ENCODE peak calls at places on chromosomes 13 and 19, in nine cellular contexts. D is heart right ventricle, E is RWPE1, Z is fibroblast of mammary gland, N is endothelial cell, F is stomach, P is left lung, S is GM23338, T is astrocyte of the spinal cord. R is an unnamed sample.

GRCh38 chr13:113936566-113936965 is 37.3 kb downstream of the C13orf46 start:
- DNase-seq in D (no peak), E (no peak), Z (no peak), N (no peak), F (no peak), P (peak; percentile 24), S (no peak), T (no peak), R (no peak)

GRCh38 chr13:28522871-28523270 is 27.9 kb upstream of the FLT1 start:
- DNase-seq in D (no peak), E (no peak), Z (no peak), N (no peak), F (no peak), P (no peak), S (no peak), T (no peak), R (no peak)

GRCh38 chr13:110233181-110233641 is 73.7 kb downstream of the COL4A1 start:
- DNase-seq in D (peak; percentile 78), E (peak; percentile 30), Z (peak; percentile 98), N (no peak), F (no peak), P (no peak), S (no peak), T (peak; percentile 66), R (peak; percentile 56)

GRCh38 chr13:110218601-110219201 is 88.3 kb downstream of the COL4A1 start:
- DNase-seq in D (no peak), E (no peak), Z (no peak), N (no peak), F (no peak), P (no peak), S (no peak), T (peak; percentile 72), R (no peak)

GRCh38 chr19:15769586-15769985 is 17.9 kb upstream of the OR10H5 start:
- DNase-seq in D (no peak), E (no peak), Z (no peak), N (no peak), F (no peak), P (no peak), S (peak; percentile 1), T (no peak), R (no peak)

GRCh38 chr19:294819-295686 is 3.9 kb upstream of the PLPP2 start:
- DNase-seq in D (no peak), E (peak; percentile 35), Z (peak; percentile 10), N (peak; percentile 72), F (peak; percentile 68), P (no peak), S (peak; percentile 81), T (no peak), R (no peak)

GRCh38 chr13:91302070-91302469 is 45.4 kb upstream of the MIR17HG start:
- DNase-seq in D (no peak), E (no peak), Z (no peak), N (no peak), F (no peak), P (no peak), S (no peak), T (no peak), R (no peak)

GRCh38 chr19:1041835-1042685 is 2.2 kb downstream of the ABCA7 start:
- DNase-seq in D (no peak), E (no peak), Z (peak; percentile 78), N (no peak), F (peak; percentile 67), P (no peak), S (no peak), T (no peak), R (no peak)

GRCh38 chr13:106242554-106242953 is 292.9 kb downstream of the EFNB2 start:
- DNase-seq in D (no peak), E (no peak), Z (no peak), N (no peak), F (no peak), P (no peak), S (no peak), T (no peak), R (no peak)

GRCh38 chr19:41641879-41642485 is 15.1 kb upstream of the CEACAM4 start:
- DNase-seq in D (peak; percentile 44), E (peak; percentile 79), Z (peak; percentile 54), N (peak; percentile 77), F (peak; percentile 77), P (no peak), S (peak; percentile 80), T (peak; percentile 29), R (peak; percentile 20)

GRCh38 chr13:35356572-35356971 is 119.9 kb downstream of the MAB21L1 start:
- DNase-seq in D (no peak), E (no peak), Z (no peak), N (peak; percentile 13), F (no peak), P (no peak), S (no peak), T (no peak), R (no peak)

GRCh38 chr13:74641586-74641985 is 507.4 kb upstream of the KLF12 start:
- DNase-seq in D (no peak), E (no peak), Z (peak; percentile 93), N (no peak), F (no peak), P (no peak), S (no peak), T (peak; percentile 53), R (no peak)

GRCh38 chr19:32599736-32600157 is 18.8 kb downstream of the PDCD5 start:
- DNase-seq in D (peak; percentile 18), E (peak; percentile 52), Z (peak; percentile 76), N (peak; percentile 49), F (no peak), P (no peak), S (peak; percentile 75), T (peak; percentile 71), R (peak; percentile 15)

GRCh38 chr19:38687837-38688378 is 40.5 kb downstream of the ACTN4 start:
- DNase-seq in D (no peak), E (no peak), Z (no peak), N (no peak), F (no peak), P (no peak), S (no peak), T (no peak), R (no peak)

GRCh38 chr19:38684078-38684861 is 36.8 kb downstream of the ACTN4 start:
- DNase-seq in D (no peak), E (peak; percentile 96), Z (peak; percentile 94), N (no peak), F (peak; percentile 64), P (peak; percentile 85), S (no peak), T (peak; percentile 95), R (peak; percentile 75)

GRCh38 chr19:38685666-38686529 is 38.4 kb downstream of the ACTN4 start:
- DNase-seq in D (no peak), E (no peak), Z (peak; percentile 67), N (peak; percentile 52), F (no peak), P (no peak), S (peak; percentile 80), T (peak; percentile 76), R (no peak)

GRCh38 chr19:38684862-38685665 is 37.6 kb downstream of the ACTN4 start:
- DNase-seq in D (no peak), E (no peak), Z (no peak), N (no peak), F (no peak), P (no peak), S (no peak), T (no peak), R (no peak)

DNA sequence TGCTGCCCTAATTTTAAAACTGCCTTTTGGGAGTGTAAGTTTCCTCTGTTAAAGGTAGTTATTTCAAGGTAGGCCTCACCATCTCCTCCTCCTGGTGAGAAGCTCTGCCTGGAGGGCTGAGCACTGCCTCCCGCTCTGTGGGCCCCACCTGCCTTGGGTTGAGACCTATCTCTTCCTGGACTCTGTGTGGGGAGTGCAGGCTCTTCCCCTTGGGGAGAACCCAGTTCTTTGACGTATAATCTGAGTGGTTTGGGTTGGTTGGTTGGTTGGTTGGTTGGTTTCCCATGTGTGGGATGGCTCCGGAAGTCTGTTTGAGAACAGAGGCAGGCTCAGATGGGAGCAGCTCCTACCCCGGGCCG is 39.1 kb downstream of the ACTN4 start:
- DNase-seq in D (no peak), E (no peak), Z (no peak), N (no peak), F (no peak), P (no peak), S (no peak), T (no peak), R (no peak)
- TF ChIP-seq CTCF in D (no peak), E (no peak), Z (no peak), N (no peak), F (no peak), P (no peak), S (no peak), T (no peak), R (no peak)

GRCh38 chr13:94362411-94362909 is 117.0 kb downstream of the DCT start:
- DNase-seq in D (peak; percentile 67), E (peak; percentile 80), Z (peak; percentile 95), N (peak; percentile 65), F (peak; percentile 48), P (no peak), S (peak; percentile 92), T (peak; percentile 90), R (peak; percentile 73)
- TF ChIP-seq CTCF in D (peak; percentile 87), E (peak; percentile 76), Z (peak; percentile 82), N (peak; percentile 78), F (peak; percentile 79), P (peak; percentile 88), S (peak; percentile 86), T (peak; percentile 76), R (peak; percentile 75)

DNA sequence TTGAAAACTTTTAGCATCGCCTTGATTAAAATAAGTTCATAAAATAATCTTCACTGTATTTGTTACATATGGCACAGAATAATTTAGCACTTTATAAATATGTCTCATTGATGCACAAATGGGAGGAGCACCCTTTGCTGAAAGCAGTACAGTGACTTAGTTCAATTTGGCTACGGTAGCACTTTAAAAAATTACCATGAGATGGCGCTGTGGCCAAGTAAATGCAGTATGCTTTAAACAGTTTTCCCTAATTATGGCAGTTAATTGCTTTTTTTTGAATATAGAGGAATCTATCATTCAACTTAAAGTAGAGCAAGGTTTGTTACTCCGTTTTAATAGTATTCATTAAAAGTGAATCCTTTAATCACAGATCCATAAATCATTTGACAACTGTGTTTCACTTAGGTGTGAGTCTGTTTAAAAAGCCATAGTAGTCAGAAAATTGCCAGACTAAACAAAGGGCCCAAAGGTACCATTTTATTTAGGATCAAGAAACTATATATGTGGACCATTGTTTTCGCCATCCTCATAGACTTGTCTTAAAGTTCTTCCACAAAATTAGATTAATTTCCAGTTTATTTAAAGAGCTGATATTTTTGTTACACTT is 34.7 kb upstream of the ESD start:
- DNase-seq in D (peak; percentile 24), E (peak; percentile 34), Z (peak; percentile 71), N (peak; percentile 58), F (no peak), P (no peak), S (peak; percentile 71), T (peak; percentile 67), R (peak; percentile 29)
- TF ChIP-seq CTCF in D (peak; percentile 75), E (peak; percentile 78), Z (peak; percentile 80), N (peak; percentile 89), F (peak; percentile 59), P (peak; percentile 70), S (peak; percentile 97), T (peak; percentile 72), R (peak; percentile 63)

DNA sequence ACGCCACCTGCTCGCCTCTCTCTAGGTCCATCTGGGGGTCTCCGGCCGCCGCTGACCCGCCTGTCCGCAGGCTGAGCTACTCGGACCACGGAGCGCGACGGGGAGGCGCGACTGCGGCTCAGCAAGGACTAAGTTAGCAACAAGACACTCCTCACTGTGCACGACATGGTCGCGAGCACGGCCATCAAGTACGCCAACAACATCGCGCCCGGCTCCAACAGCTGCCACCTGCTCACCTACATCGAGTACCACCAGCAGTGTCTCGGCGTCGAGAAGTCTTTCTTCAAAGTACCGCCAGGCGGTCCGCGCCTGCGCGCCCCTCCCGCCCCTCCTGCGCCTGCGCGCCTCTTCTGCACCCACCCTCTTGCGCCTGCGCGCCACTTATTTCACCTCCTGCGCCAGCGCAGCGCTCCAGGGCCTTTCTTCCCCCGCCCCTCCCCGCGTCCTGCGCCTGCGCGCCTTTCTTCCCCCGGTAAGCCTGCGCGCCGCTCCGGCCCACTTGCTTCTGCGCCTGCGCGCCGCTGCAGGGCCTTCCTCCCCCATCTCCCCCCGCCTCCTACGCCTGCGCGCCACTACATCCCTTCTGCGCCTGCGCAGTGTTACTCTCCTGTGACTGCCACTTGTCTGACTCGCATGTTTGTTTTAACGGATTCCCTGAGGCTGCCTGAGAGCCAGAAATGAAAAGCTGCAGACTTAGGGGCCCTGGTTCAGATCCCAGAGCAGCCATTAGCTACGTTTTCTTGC is 63.9 kb downstream of the ACSBG2 start:
- DNase-seq in D (peak; percentile 98), E (peak; percentile 100), Z (peak; percentile 98), N (peak; percentile 99), F (peak; percentile 100), P (peak; percentile 98), S (peak; percentile 98), T (peak; percentile 99), R (peak; percentile 98)
- TF ChIP-seq CTCF in D (peak; percentile 37), E (no peak), Z (peak; percentile 27), N (peak; percentile 11), F (peak; percentile 55), P (peak; percentile 23), S (no peak), T (peak; percentile 34), R (no peak)

R was measured in AG09319.